ENCODE peak calls at places on chromosomes 7 and 10, in six cellular contexts. L is SK-N-SH, P is GM12878, C is K562, D is HepG2, T is H1. H is an unnamed sample.
A peak's percentile ranks its signal among the peaks of the same experiment; 100 is the strongest.

GRCh38 chr7:2706685-2707126 is 18.7 kb downstream of the AMZ1 start:
- DNase-seq in L (no peak), P (no peak), C (no peak), D (no peak), T (no peak), H (no peak)

GRCh38 chr10:119104653-119105024 is 726 bp downstream of the DENND10 start:
- DNase-seq in L (no peak), P (no peak), C (no peak), D (no peak), T (no peak), H (no peak)

GRCh38 chr7:95470452-95470851 is 15.3 kb upstream of the ASB4 start:
- DNase-seq in L (no peak), P (no peak), C (no peak), D (peak; percentile 82), T (no peak), H (no peak)

GRCh38 chr7:41085244-41085643 is 617.6 kb downstream of the INHBA start:
- DNase-seq in L (no peak), P (no peak), C (no peak), D (no peak), T (no peak), H (no peak)

GRCh38 chr7:139481364-139481763 is 2.1 kb downstream of the KLRG2 start:
- DNase-seq in L (no peak), P (no peak), C (no peak), D (no peak), T (no peak), H (no peak)

GRCh38 chr10:76040107-76040829 is 608.8 kb downstream of the LRMDA start:
- DNase-seq in L (no peak), P (no peak), C (no peak), D (no peak), T (no peak), H (no peak)

GRCh38 chr10:93138113-93138870 is 64.6 kb downstream of the CYP26A1 start:
- DNase-seq in L (no peak), P (no peak), C (no peak), D (no peak), T (no peak), H (no peak)

GRCh38 chr7:21261627-21262564 is 166.0 kb upstream of the SP4 start:
- DNase-seq in L (peak; percentile 14), P (peak; percentile 12), C (peak; percentile 22), D (peak; percentile 32), T (peak; percentile 36), H (no peak)

GRCh38 chr10:129904323-129904722 is 59.8 kb downstream of the EBF3 start:
- DNase-seq in L (no peak), P (no peak), C (no peak), D (no peak), T (no peak), H (no peak)

GRCh38 chr7:104137971-104138370 is 69.8 kb downstream of the ORC5 start:
- DNase-seq in L (no peak), P (no peak), C (no peak), D (no peak), T (peak; percentile 9), H (no peak)

GRCh38 chr7:30470783-30471182 is 7.8 kb downstream of the NOD1 start:
- DNase-seq in L (no peak), P (no peak), C (peak; percentile 18), D (no peak), T (no peak), H (no peak)

GRCh38 chr10:128324058-128324457 is 197.8 kb upstream of the MKI67 start:
- DNase-seq in L (no peak), P (no peak), C (peak; percentile 30), D (peak; percentile 18), T (peak; percentile 17), H (no peak)

GRCh38 chr7:148566736-148567135 is 23.8 kb upstream of the C7orf33 start:
- DNase-seq in L (no peak), P (no peak), C (no peak), D (no peak), T (no peak), H (no peak)

GRCh38 chr7:73758581-73759138 is 11.4 kb downstream of the CLDN3 start:
- DNase-seq in L (no peak), P (no peak), C (peak; percentile 57), D (no peak), T (no peak), H (no peak)

GRCh38 chr10:109689785-109690184 is 233.5 kb downstream of the XPNPEP1 start:
- DNase-seq in L (no peak), P (no peak), C (no peak), D (no peak), T (no peak), H (no peak)

GRCh38 chr7:93977551-93977950 is 26.6 kb downstream of the BET1 start:
- DNase-seq in L (no peak), P (no peak), C (no peak), D (no peak), T (no peak), H (no peak)

GRCh38 chr7:73342645-73343044 is 14.7 kb downstream of the FKBP6 start:
- DNase-seq in L (peak; percentile 74), P (no peak), C (no peak), D (peak; percentile 73), T (no peak), H (no peak)

GRCh38 chr10:114548662-114549061 is 109.4 kb downstream of the ABLIM1 start:
- DNase-seq in L (peak; percentile 68), P (no peak), C (peak; percentile 7), D (peak; percentile 80), T (no peak), H (no peak)

GRCh38 chr7:98831641-98832221 is 38.1 kb downstream of the TMEM130 start:
- DNase-seq in L (peak; percentile 69), P (no peak), C (peak; percentile 75), D (peak; percentile 21), T (no peak), H (peak; percentile 12)

DNA sequence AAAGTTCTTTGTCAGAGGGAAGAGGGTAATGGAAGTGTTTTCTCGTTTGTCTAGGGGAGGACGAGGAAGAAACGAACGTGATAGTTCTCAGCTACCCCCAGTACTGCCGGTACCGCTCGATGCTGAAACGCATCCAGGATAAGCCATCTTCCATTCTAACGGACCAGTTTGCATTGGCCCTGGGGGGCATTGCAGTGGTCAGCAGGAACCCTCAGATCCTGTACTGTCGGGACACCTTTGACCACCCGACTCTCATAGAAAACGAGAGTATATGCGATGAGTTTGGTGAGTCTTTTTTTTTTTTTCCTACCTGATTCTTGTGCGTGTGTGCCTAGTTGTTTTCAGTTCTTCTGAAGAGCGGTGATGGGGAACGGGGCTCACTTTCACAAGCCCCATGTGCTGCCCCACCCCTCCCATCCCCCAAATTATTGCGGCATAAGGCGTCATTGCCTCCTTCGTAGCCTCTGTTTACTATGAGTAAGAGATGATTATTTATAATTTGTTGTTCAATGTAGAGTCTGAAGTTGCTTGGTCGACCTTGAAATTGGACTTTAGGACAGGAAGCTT is 98.6 kb downstream of the ARID5B start:
- DNase-seq in L (no peak), P (peak; percentile 90), C (no peak), D (no peak), T (no peak), H (no peak)
- TF ChIP-seq GABPA in L (no peak), P (peak; percentile 50), C (no peak), D (no peak), T (no peak), H (no peak)

GRCh38 chr7:151028131-151028947 is at the start of gene ABCB8:
- DNase-seq in L (peak; percentile 100), P (peak; percentile 98), C (peak; percentile 100), D (peak; percentile 97), T (peak; percentile 99), H (peak; percentile 99)
- TF ChIP-seq CTCF in L (peak; percentile 59), P (peak; percentile 22), C (peak; percentile 96), D (peak; percentile 85), T (peak; percentile 23), H (peak; percentile 13)

GRCh38 chr7:31633894-31634494 is 53.0 kb upstream of the PPP1R17 start:
- DNase-seq in L (peak; percentile 41), P (no peak), C (peak; percentile 26), D (peak; percentile 56), T (peak; percentile 60), H (no peak)
- TF ChIP-seq GABPA in L (no peak), P (no peak), C (no peak), D (no peak), T (no peak), H (no peak)

GRCh38 chr7:28879105-28879504 is 79.0 kb downstream of the TRIL start:
- DNase-seq in L (no peak), P (no peak), C (no peak), D (no peak), T (no peak), H (no peak)
- TF ChIP-seq CTCF in L (no peak), P (no peak), C (no peak), D (no peak), T (no peak), H (no peak)

DNA sequence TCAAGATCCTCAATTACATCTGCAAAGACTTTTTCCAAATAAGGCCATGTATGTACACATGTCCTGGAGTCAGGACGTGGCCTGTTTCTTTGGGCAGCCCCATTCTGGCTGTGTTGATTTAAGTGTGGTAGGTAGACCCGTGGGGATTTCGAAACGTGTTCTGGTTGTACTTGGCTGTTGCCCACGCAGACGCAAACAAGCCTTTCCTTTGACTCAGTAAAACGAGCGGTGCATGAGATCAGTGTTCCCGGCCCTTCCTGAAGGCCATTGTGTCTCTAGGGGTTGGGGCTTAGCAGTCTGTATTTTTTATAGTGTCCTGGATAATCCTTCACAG is 64.8 kb upstream of the DNAJB6 start:
- DNase-seq in L (no peak), P (no peak), C (no peak), D (peak; percentile 86), T (no peak), H (no peak)
- TF ChIP-seq GABPA in L (no peak), P (no peak), C (no peak), D (no peak), T (no peak), H (no peak)

DNA sequence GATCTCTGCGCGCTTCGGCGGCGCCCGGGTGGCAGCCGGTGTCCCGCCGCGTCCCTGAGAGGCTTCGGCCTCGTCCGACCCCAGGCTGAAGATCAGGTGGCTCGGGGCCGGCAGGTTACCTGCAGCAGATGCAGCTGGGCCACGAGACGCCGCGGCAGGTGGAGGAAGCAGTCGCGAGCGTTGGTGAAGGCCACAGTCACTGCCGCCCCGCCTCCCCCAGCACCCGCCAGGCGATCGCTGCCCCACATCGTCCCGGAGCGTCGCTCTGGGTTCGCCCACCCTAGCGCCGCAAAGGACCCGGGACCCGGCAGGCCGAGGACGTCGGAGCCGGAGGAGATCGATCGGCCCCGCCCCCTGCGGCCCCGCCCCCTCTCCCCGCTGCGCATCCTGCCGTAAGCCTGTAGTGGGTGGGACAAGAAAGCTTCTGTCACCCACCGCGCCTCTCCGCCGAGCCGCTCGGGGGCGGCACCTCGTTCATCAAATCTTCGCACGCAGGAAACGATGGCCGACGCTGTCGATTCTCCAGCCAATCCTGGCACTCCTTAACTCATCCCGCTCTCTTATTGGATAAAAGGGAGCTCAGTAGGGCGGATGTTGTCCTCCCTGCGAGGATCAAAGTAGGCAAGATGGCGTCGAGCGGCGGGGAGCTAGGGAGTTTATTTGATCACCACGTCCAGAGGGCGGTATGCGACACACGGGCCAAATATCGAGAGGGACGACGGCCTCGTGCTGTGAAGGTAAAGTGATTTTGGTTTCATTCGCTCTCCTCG is at the start of the genes PEX1 and RBM48:
- DNase-seq in L (peak; percentile 98), P (peak; percentile 96), C (peak; percentile 94), D (peak; percentile 99), T (peak; percentile 99), H (peak; percentile 98)
- TF ChIP-seq CTCF in L (peak; percentile 65), P (peak; percentile 45), C (peak; percentile 66), D (peak; percentile 92), T (peak; percentile 61), H (no peak)

DNA sequence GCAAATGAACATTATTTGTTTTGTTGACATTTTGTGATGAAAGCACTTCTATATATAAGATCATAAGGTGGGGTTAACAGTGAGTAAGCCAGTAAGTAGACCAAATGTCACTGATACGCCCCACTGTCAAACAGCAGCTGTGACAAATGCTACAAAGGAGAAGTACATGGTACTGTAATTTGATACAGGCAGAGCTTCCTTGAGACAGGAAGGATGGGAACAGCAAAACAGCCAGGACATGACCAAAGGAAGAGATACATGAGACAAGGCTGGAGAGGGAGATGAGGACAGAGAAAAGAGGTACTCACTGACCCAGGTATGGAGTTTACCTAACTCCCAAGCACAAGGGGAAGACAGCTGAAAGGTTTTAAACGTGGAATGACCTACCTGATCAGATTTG is 127.0 kb downstream of the SRPK2 start:
- DNase-seq in L (no peak), P (no peak), C (no peak), D (no peak), T (no peak), H (no peak)
- TF ChIP-seq GABPA in L (no peak), P (no peak), C (no peak), D (no peak), T (no peak), H (no peak)